ENCODE peak calls at places on chromosomes 12 and 14, in eight cellular contexts. One of them, this sample, is unnamed. For H3K9me3 and H3K27me3, the result is how much of the 10 kb centered on the place peaks cover.

GRCh38 chr14:36857136-36857535 is 195.5 kb downstream of the PAX9 start:
- DNase-seq in left lung: no peak
- DNase-seq in heart left ventricle: no peak
- DNase-seq in aorta: no peak
- DNase-seq in neural progenitor cell: peak
- DNase-seq in HCT116: no peak
- DNase-seq in CD8-positive, alpha-beta T cell: no peak
- DNase-seq in GM23248: no peak
- DNase-seq in this sample: no peak

GRCh38 chr12:96907681-96908163 is 665 bp downstream of the NEDD1 start:
- DNase-seq in left lung: no peak
- DNase-seq in heart left ventricle: no peak
- DNase-seq in aorta: no peak
- DNase-seq in neural progenitor cell: peak
- DNase-seq in HCT116: no peak
- DNase-seq in CD8-positive, alpha-beta T cell: peak
- DNase-seq in GM23248: peak
- DNase-seq in this sample: no peak

GRCh38 chr14:34172052-34172451 is 221.2 kb upstream of the EGLN3 start:
- DNase-seq in left lung: no peak
- DNase-seq in heart left ventricle: no peak
- DNase-seq in aorta: no peak
- DNase-seq in neural progenitor cell: no peak
- DNase-seq in HCT116: no peak
- DNase-seq in CD8-positive, alpha-beta T cell: no peak
- DNase-seq in GM23248: no peak
- DNase-seq in this sample: no peak

GRCh38 chr14:68840454-68840853 is 47.6 kb upstream of the ZFP36L1 start:
- DNase-seq in left lung: no peak
- DNase-seq in heart left ventricle: no peak
- DNase-seq in aorta: no peak
- DNase-seq in neural progenitor cell: no peak
- DNase-seq in HCT116: no peak
- DNase-seq in CD8-positive, alpha-beta T cell: no peak
- DNase-seq in GM23248: no peak
- DNase-seq in this sample: no peak

GRCh38 chr14:61511558-61511924 is 183.8 kb upstream of the HIF1A start:
- DNase-seq in left lung: no peak
- DNase-seq in heart left ventricle: no peak
- DNase-seq in aorta: no peak
- DNase-seq in neural progenitor cell: no peak
- DNase-seq in HCT116: no peak
- DNase-seq in CD8-positive, alpha-beta T cell: no peak
- DNase-seq in GM23248: no peak
- DNase-seq in this sample: no peak

GRCh38 chr12:71465794-71466193 is 26.2 kb downstream of the LGR5 start:
- DNase-seq in left lung: no peak
- DNase-seq in heart left ventricle: no peak
- DNase-seq in aorta: no peak
- DNase-seq in neural progenitor cell: no peak
- DNase-seq in HCT116: no peak
- DNase-seq in CD8-positive, alpha-beta T cell: no peak
- DNase-seq in GM23248: no peak
- DNase-seq in this sample: no peak

GRCh38 chr12:92539966-92540791 is 162.6 kb upstream of the PLEKHG7 start:
- DNase-seq in left lung: no peak
- DNase-seq in heart left ventricle: peak
- DNase-seq in aorta: no peak
- DNase-seq in neural progenitor cell: peak
- DNase-seq in HCT116: no peak
- DNase-seq in CD8-positive, alpha-beta T cell: no peak
- DNase-seq in GM23248: no peak
- DNase-seq in this sample: no peak

GRCh38 chr14:59245809-59246295 is 57.4 kb downstream of the DAAM1 start:
- DNase-seq in left lung: no peak
- DNase-seq in heart left ventricle: no peak
- DNase-seq in aorta: no peak
- DNase-seq in neural progenitor cell: no peak
- DNase-seq in HCT116: no peak
- DNase-seq in CD8-positive, alpha-beta T cell: no peak
- DNase-seq in GM23248: no peak
- DNase-seq in this sample: no peak

GRCh38 chr14:67532998-67533753 is at the start of gene PLEKHH1:
- DNase-seq in left lung: peak
- DNase-seq in heart left ventricle: peak
- DNase-seq in aorta: peak
- DNase-seq in neural progenitor cell: peak
- DNase-seq in HCT116: peak
- DNase-seq in CD8-positive, alpha-beta T cell: no peak
- DNase-seq in GM23248: peak
- DNase-seq in this sample: peak

GRCh38 chr12:47763481-47764344 is 5.0 kb upstream of the RAPGEF3 start:
- DNase-seq in left lung: no peak
- DNase-seq in heart left ventricle: no peak
- DNase-seq in aorta: no peak
- DNase-seq in neural progenitor cell: no peak
- DNase-seq in HCT116: no peak
- DNase-seq in CD8-positive, alpha-beta T cell: no peak
- DNase-seq in GM23248: no peak
- DNase-seq in this sample: peak

GRCh38 chr14:95651028-95651427 is 35.2 kb upstream of the TCL1B start:
- DNase-seq in left lung: no peak
- DNase-seq in heart left ventricle: no peak
- DNase-seq in aorta: no peak
- DNase-seq in neural progenitor cell: no peak
- DNase-seq in HCT116: no peak
- DNase-seq in CD8-positive, alpha-beta T cell: no peak
- DNase-seq in GM23248: no peak
- DNase-seq in this sample: no peak

GRCh38 chr12:116674643-116675183 is 63.2 kb downstream of the SPRING1 start:
- DNase-seq in left lung: no peak
- DNase-seq in heart left ventricle: no peak
- DNase-seq in aorta: no peak
- DNase-seq in neural progenitor cell: no peak
- DNase-seq in HCT116: no peak
- DNase-seq in CD8-positive, alpha-beta T cell: no peak
- DNase-seq in GM23248: peak
- DNase-seq in this sample: no peak

GRCh38 chr12:126290456-126290855 is 1225.2 kb downstream of the AACS start:
- DNase-seq in left lung: no peak
- DNase-seq in heart left ventricle: no peak
- DNase-seq in aorta: no peak
- DNase-seq in neural progenitor cell: no peak
- DNase-seq in HCT116: no peak
- DNase-seq in CD8-positive, alpha-beta T cell: no peak
- DNase-seq in GM23248: no peak
- DNase-seq in this sample: no peak
- H3K9me3 ChIP-seq in left lung: under half
- H3K9me3 ChIP-seq in heart left ventricle: under half
- H3K9me3 ChIP-seq in aorta: under half
- H3K9me3 ChIP-seq in neural progenitor cell: under half
- H3K9me3 ChIP-seq in HCT116: under half
- H3K9me3 ChIP-seq in CD8-positive, alpha-beta T cell: under half
- H3K9me3 ChIP-seq in GM23248: under half
- H3K9me3 ChIP-seq in this sample: under half

DNA sequence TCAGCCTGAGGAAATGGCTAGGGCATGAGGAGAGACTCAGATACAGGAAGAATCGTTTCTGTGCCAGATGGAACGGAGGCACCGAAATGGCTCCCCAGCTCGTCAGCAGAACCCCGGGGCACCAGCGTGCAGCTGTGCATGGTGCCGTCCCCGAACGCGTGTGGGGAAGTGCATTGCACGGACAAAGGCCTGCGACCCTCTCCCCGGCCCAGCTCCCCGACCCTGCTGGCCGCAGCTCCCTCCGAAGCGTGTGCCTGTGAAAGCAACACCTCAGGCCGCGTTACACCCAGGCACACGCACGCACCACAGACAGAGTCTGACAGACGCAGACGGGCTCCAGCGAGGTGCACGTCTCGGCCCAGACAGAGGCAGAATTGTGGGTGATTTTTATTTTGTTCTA is 82.9 kb downstream of the NOC4L start:
- DNase-seq in left lung: peak
- DNase-seq in heart left ventricle: no peak
- DNase-seq in aorta: peak
- DNase-seq in neural progenitor cell: no peak
- DNase-seq in HCT116: no peak
- DNase-seq in CD8-positive, alpha-beta T cell: no peak
- DNase-seq in GM23248: no peak
- DNase-seq in this sample: peak
- H3K27me3 ChIP-seq in left lung: under half
- H3K27me3 ChIP-seq in heart left ventricle: under half
- H3K27me3 ChIP-seq in aorta: under half
- H3K27me3 ChIP-seq in neural progenitor cell: under half
- H3K27me3 ChIP-seq in HCT116: under half
- H3K27me3 ChIP-seq in CD8-positive, alpha-beta T cell: under half
- H3K27me3 ChIP-seq in GM23248: under half
- H3K27me3 ChIP-seq in this sample: under half

DNA sequence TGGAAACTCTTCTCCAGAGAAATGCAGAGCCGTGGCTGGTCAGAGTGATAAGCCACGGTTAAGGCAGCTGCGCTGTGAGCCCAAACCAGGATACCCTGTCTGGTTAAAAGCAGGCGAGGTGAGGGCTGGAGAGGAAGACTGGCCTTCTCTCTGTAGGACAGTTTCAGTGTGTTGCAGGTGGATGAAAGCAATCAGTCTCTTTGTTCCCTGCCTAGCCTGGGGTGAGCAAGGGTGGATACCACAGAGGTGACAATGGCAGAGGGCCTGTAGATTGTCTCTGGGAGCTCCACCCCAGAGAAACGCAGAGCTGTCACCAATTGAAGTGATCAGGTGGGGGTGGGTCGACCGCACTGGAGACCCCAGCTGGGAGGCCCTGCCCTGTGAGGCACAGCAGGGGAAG is 621.9 kb downstream of the LRFN5 start:
- DNase-seq in left lung: no peak
- DNase-seq in heart left ventricle: no peak
- DNase-seq in aorta: no peak
- DNase-seq in neural progenitor cell: no peak
- DNase-seq in HCT116: no peak
- DNase-seq in CD8-positive, alpha-beta T cell: no peak
- DNase-seq in GM23248: no peak
- DNase-seq in this sample: no peak
- H3K9me3 ChIP-seq in left lung: under half
- H3K9me3 ChIP-seq in heart left ventricle: under half
- H3K9me3 ChIP-seq in aorta: under half
- H3K9me3 ChIP-seq in neural progenitor cell: under half
- H3K9me3 ChIP-seq in HCT116: under half
- H3K9me3 ChIP-seq in CD8-positive, alpha-beta T cell: under half
- H3K9me3 ChIP-seq in GM23248: under half
- H3K9me3 ChIP-seq in this sample: under half

GRCh38 chr12:111186347-111186746 is 182.5 kb downstream of the PHETA1 start:
- DNase-seq in left lung: no peak
- DNase-seq in heart left ventricle: no peak
- DNase-seq in aorta: no peak
- DNase-seq in neural progenitor cell: no peak
- DNase-seq in HCT116: no peak
- DNase-seq in CD8-positive, alpha-beta T cell: no peak
- DNase-seq in GM23248: no peak
- DNase-seq in this sample: no peak
- H3K27me3 ChIP-seq in left lung: under half
- H3K27me3 ChIP-seq in heart left ventricle: under half
- H3K27me3 ChIP-seq in aorta: under half
- H3K27me3 ChIP-seq in neural progenitor cell: under half
- H3K27me3 ChIP-seq in HCT116: under half
- H3K27me3 ChIP-seq in CD8-positive, alpha-beta T cell: under half
- H3K27me3 ChIP-seq in GM23248: under half
- H3K27me3 ChIP-seq in this sample: under half

DNA sequence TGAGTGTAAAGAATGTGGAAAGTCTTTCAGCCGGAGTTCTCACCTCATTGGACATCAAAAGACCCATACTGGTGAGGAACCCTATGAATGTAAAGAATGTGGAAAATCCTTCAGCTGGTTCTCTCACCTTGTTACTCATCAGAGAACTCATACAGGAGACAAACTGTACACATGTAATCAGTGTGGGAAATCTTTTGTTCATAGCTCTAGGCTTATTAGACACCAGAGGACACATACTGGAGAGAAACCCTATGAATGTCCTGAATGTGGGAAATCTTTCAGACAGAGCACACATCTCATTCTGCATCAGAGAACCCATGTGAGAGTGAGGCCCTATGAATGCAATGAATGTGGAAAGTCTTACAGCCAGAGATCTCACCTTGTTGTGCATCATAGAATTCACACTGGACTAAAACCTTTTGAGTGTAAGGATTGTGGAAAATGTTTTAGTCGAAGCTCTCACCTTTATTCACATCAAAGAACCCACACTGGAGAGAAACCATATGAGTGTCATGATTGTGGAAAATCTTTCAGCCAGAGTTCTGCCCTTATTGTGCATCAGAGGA is 25.1 kb upstream of the ZNF268 start:
- DNase-seq in left lung: no peak
- DNase-seq in heart left ventricle: no peak
- DNase-seq in aorta: no peak
- DNase-seq in neural progenitor cell: no peak
- DNase-seq in HCT116: no peak
- DNase-seq in CD8-positive, alpha-beta T cell: no peak
- DNase-seq in GM23248: peak
- DNase-seq in this sample: no peak
- H3K9me3 ChIP-seq in left lung: half or more
- H3K9me3 ChIP-seq in heart left ventricle: under half
- H3K9me3 ChIP-seq in aorta: under half
- H3K9me3 ChIP-seq in neural progenitor cell: half or more
- H3K9me3 ChIP-seq in HCT116: under half
- H3K9me3 ChIP-seq in CD8-positive, alpha-beta T cell: half or more
- H3K9me3 ChIP-seq in GM23248: under half
- H3K9me3 ChIP-seq in this sample: under half